ENCODE peak calls at places on chromosome 13, in five cellular contexts. X is astrocyte, D is Peyer's patch, M is tibial artery, N is thoracic aorta. U is an unnamed sample.
A peak's percentile ranks its signal among the peaks of the same experiment; 100 is the strongest.

GRCh38 chr13:94305463-94305862 is 174.0 kb downstream of the DCT start:
- DNase-seq in D (no peak), N (no peak), X (peak; percentile 83), M (no peak), U (no peak)

GRCh38 chr13:32225494-32225931 is 89.7 kb downstream of the ZAR1L start:
- DNase-seq in N (no peak), M (no peak), D (no peak), X (peak; percentile 90), U (no peak)

GRCh38 chr13:24650157-24650556 is 30.1 kb upstream of the ATP12A start:
- DNase-seq in X (peak; percentile 20), D (no peak), N (no peak), M (no peak), U (no peak)

GRCh38 chr13:100987993-100988392 is 313.4 kb upstream of the TMTC4 start:
- DNase-seq in X (peak; percentile 32), D (no peak), N (no peak), M (no peak), U (no peak)

GRCh38 chr13:75959861-75960481 is 323.8 kb downstream of the LMO7 start:
- DNase-seq in N (no peak), M (no peak), X (no peak), D (no peak), U (no peak)

GRCh38 chr13:77827350-77827749 is 91.3 kb downstream of the EDNRB start:
- DNase-seq in X (no peak), D (no peak), M (no peak), N (no peak), U (no peak)

GRCh38 chr13:109211616-109212015 is 574.8 kb downstream of the IRS2 start:
- DNase-seq in X (peak; percentile 25), N (no peak), M (no peak), D (no peak), U (no peak)

GRCh38 chr13:49052801-49053200 is 77.1 kb downstream of the FNDC3A start:
- DNase-seq in D (no peak), M (no peak), X (peak; percentile 21), N (no peak), U (no peak)

GRCh38 chr13:49303533-49304252 is 56.0 kb downstream of the CDADC1 start:
- DNase-seq in X (no peak), N (no peak), D (no peak), M (no peak), U (no peak)

GRCh38 chr13:107765724-107766436 is 449.5 kb downstream of the LIG4 start:
- DNase-seq in N (no peak), M (no peak), X (peak; percentile 57), D (no peak), U (no peak)

GRCh38 chr13:46405457-46405856 is 18.4 kb upstream of the RUBCNL start:
- DNase-seq in X (no peak), N (no peak), M (no peak), D (no peak), U (no peak)

GRCh38 chr13:113978741-113979481 is 5.0 kb upstream of the C13orf46 start:
- DNase-seq in N (no peak), X (no peak), M (peak; percentile 60), D (peak; percentile 46), U (no peak)

GRCh38 chr13:90918551-90918950 is 428.9 kb upstream of the MIR17HG start:
- DNase-seq in X (peak; percentile 92), N (no peak), D (no peak), M (no peak), U (no peak)

GRCh38 chr13:101209206-101209893 is 207.0 kb downstream of the NALCN start:
- DNase-seq in M (no peak), N (no peak), D (no peak), X (no peak), U (no peak)

GRCh38 chr13:21603531-21604448 is at the start of gene MICU2:
- DNase-seq in D (peak; percentile 98), M (peak; percentile 94), X (peak; percentile 89), N (peak; percentile 70), U (peak; percentile 91)

GRCh38 chr13:79455331-79455730 is 25.6 kb upstream of the NDFIP2 start:
- DNase-seq in M (no peak), N (no peak), X (peak; percentile 76), D (no peak), U (no peak)

GRCh38 chr13:73327579-73327978 is 268.8 kb downstream of the KLF5 start:
- DNase-seq in M (no peak), X (no peak), D (no peak), N (no peak), U (no peak)

GRCh38 chr13:44854264-44855060 is 134.8 kb downstream of the NUFIP1 start:
- DNase-seq in X (no peak), M (peak; percentile 77), D (peak; percentile 65), N (no peak), U (no peak)

GRCh38 chr13:52848455-52849190 is at the start of gene PCDH8:
- DNase-seq in D (no peak), M (no peak), X (no peak), N (no peak), U (no peak)

GRCh38 chr13:109767023-109767422 is 19.4 kb downstream of the IRS2 start:
- DNase-seq in D (no peak), X (no peak), M (no peak), N (no peak), U (no peak)

GRCh38 chr13:78398743-78399410 is 204.5 kb downstream of the POU4F1 start:
- DNase-seq in X (no peak), D (no peak), M (no peak), N (no peak), U (no peak)

GRCh38 chr13:20942938-20943518 is 40.5 kb upstream of the XPO4 start:
- DNase-seq in D (no peak), M (no peak), X (no peak), N (no peak), U (no peak)

DNA sequence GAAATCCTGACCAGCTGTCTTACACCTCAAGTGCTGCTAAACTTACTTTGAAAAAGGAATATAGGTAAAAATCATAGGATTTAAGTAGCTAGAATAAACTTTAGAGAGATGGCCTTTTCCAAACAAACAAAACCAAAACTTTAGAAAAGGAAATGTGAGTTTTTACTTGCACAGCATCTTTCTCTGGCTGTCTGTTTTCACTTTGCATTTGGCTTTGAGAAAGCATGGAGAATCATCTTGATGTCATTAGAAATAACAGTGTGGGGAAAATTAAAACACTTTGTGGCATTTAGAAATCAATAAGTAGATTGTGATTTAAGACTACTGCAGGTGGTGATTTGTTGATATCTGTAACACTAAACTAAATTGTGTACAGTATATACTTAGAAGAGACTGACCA is 6.0 kb downstream of the WDFY2 start:
- DNase-seq in N (no peak), M (no peak), X (no peak), D (no peak), U (no peak)
- H3K4me1 ChIP-seq in N (peaks cover 22% of the 10 kb centered on the region), M (peaks cover 26% of the 10 kb centered on the region), X (peaks cover 28% of the 10 kb centered on the region), D (peaks cover 7% of the 10 kb centered on the region), U (peaks cover 19% of the 10 kb centered on the region)

GRCh38 chr13:112877976-112878955 is 90.7 kb upstream of the MCF2L start:
- DNase-seq in N (no peak), X (no peak), M (no peak), D (peak; percentile 31), U (no peak)
- H3K36me3 ChIP-seq in N (peaks cover 5% of the 10 kb centered on the region), X (no peaks in the 10 kb centered on the region), M (peaks cover 47% of the 10 kb centered on the region), D (peaks cover 40% of the 10 kb centered on the region), U (peaks cover 5% of the 10 kb centered on the region)

DNA sequence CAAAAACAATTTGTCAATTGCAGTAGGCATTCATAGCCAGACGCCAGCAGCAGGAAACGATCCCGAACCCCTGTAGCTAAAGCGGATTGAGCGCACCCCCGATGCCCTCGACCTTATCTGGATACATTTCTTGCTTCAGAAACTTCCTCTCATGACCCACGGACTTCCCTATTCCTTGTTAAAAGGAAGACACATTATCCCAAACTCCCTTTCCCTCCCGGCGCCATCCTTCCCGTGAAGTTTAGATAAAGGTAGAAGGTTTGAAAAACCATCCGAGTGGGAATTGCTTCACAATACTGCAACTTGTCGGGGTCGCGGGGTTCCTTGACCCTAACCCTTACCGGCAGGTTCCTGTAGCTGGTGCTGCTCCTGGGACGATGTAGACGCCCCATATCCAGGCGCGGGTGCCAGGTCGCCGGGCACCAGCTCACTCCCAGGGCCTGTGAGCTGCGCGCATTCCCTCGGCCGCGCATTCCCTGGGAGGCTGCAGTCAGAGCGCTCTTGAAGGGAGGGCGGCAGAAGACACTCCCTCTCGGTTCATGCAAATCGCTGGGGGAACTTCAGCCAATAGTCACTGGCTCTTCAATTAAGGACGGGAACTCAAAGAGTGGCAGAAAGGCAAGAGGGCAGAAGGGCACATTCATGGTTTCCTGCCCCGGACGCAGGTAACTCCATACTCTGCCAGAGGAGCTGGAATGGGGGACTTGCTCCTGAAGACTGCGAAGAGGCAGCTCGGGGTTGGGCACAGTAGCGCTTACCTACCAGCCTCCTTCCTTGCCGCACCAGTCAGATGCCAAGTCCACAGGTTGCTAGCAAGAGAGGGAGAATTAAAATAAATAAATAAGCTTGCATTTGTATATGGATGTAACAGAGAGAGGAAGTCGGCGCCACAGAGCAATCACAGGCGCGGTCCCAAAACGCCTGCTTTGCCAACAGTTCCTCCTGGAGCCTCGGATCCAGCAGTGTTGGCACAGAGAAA is 674 bp downstream of the PCDH20 start:
- DNase-seq in N (no peak), D (peak; percentile 58), X (peak; percentile 36), M (peak; percentile 74), U (no peak)
- H3K27ac ChIP-seq in N (peak overlapping the region; percentile 30), D (no peak overlapping the region), X (no peak overlapping the region), M (peak overlapping the region; percentile 75), U (no peak overlapping the region)

GRCh38 chr13:99280166-99280565 is 22.0 kb upstream of the GPR18 start:
- DNase-seq in M (no peak), N (no peak), D (no peak), X (peak; percentile 46), U (no peak)

GRCh38 chr13:99278843-99279242 is 20.7 kb upstream of the GPR18 start:
- DNase-seq in M (no peak), N (no peak), D (no peak), X (no peak), U (no peak)

GRCh38 chr13:99282264-99283231 is 24.4 kb upstream of the GPR18 start:
- DNase-seq in M (no peak), X (no peak), D (no peak), N (no peak), U (no peak)

GRCh38 chr13:99278199-99278598 is 20.0 kb upstream of the GPR18 start:
- DNase-seq in N (no peak), X (no peak), D (no peak), M (no peak), U (no peak)

DNA sequence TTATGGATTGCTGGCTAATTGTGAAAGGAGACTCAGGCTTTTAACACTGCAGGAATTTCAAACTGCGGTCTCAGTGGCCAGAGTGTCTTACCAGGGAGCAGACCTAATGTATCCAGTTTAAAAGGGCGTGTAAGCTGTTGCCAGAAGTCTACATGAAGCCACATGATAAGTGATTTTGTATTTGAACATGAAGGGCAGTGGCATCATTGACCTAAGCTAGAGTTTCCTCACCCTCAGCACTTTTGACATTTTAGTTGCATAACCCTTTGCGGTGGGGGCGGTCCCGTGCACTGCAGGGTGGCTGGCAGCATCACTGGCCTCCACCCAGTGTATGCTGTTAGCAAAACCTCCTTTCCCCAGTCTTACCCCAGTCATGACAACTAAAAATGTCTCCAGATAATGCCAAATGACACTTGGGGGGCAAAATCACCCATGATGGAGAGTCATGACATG is 23.7 kb upstream of the GPR18 start:
- DNase-seq in X (no peak), M (peak; percentile 85), D (peak; percentile 87), N (peak; percentile 10), U (peak; percentile 54)
- H3K4me1 ChIP-seq in X (no peaks in the 10 kb centered on the region), M (peaks cover 16% of the 10 kb centered on the region), D (peaks cover 36% of the 10 kb centered on the region), N (peaks cover 11% of the 10 kb centered on the region), U (peaks cover 87% of the 10 kb centered on the region)

DNA sequence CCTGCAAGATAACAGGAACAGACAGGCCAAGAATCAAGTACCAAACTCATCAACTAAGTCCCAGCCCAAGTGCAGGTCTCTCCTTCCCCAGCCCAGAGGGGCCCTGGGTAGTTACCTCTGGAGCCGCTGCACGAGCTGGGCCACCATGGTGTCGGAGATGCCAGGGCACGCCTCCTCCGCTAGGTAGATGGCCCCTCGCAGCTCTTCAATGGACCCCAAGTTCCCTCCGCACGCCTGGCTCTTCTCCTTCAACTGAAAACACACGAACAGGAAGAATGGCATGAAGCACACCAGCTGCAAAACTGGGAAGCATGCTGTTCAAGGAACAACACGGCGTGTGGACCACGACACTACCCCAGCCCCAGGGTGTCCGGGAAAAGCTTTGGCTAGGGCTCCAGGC is 119.9 kb downstream of the STK24 start:
- DNase-seq in M (no peak), D (no peak), N (no peak), X (no peak), U (no peak)
- H3K36me3 ChIP-seq in M (peaks cover 64% of the 10 kb centered on the region), D (peaks cover 91% of the 10 kb centered on the region), N (peaks cover 46% of the 10 kb centered on the region), X (peaks cover 17% of the 10 kb centered on the region), U (peaks cover 50% of the 10 kb centered on the region)

U was measured in CD8-positive, alpha-beta memory T cell.